ENCODE peak calls at places on chromosomes 16 and 17, in ten cellular contexts. D is lower lobe of right lung; G is HEK293T; E is anterior cingulate cortex; H is naive thymus-derived CD4-positive, alpha-beta T cell; X is activated T-helper 1 cell treated with anti-CD3 and anti-CD28 coated beads, Interleukin-2, amount 50 U/mL, for 16 hours; B is AG04450; S is activated T-cell treated with anti-CD3 and anti-CD28 coated beads for 24 hours; N is CD4-positive, alpha-beta T cell; Q is NCI-H1436. U is an unnamed sample.
A peak's percentile ranks its signal among the peaks of the same experiment; 100 is the strongest.

GRCh38 chr16:22293137-22294106 is 3.8 kb upstream of the POLR3E start:
- DNase-seq in D (no peak), G (no peak), E (no peak), H (no peak), X (no peak), B (no peak), S (no peak), N (no peak), Q (no peak), U (no peak)

GRCh38 chr17:47604268-47604927 is 45.3 kb upstream of the KPNB1 start:
- DNase-seq in D (no peak), G (no peak), E (no peak), H (no peak), X (no peak), B (peak; percentile 41), S (no peak), N (no peak), Q (peak; percentile 93), U (peak; percentile 41)

GRCh38 chr16:4344659-4345438 is 6.3 kb downstream of the PAM16 start:
- DNase-seq in D (no peak), G (no peak), E (peak; percentile 72), H (no peak), X (no peak), B (no peak), S (no peak), N (no peak), Q (peak; percentile 55), U (no peak)

GRCh38 chr17:75020331-75021110 is 8.1 kb downstream of the MRPL58 start:
- DNase-seq in D (no peak), G (no peak), E (no peak), H (no peak), X (no peak), B (no peak), S (no peak), N (no peak), Q (no peak), U (no peak)

GRCh38 chr16:67301080-67301757 is 21.9 kb downstream of the PLEKHG4 start:
- DNase-seq in D (no peak), G (no peak), E (no peak), H (no peak), X (no peak), B (no peak), S (no peak), N (no peak), Q (no peak), U (no peak)

GRCh38 chr17:55056530-55056929 is 88.0 kb downstream of the STXBP4 start:
- DNase-seq in D (no peak), G (no peak), E (no peak), H (no peak), X (no peak), B (no peak), S (no peak), N (no peak), Q (no peak), U (no peak)

GRCh38 chr16:84795338-84796053 is 24.3 kb upstream of the CRISPLD2 start:
- DNase-seq in D (no peak), G (no peak), E (no peak), H (no peak), X (no peak), B (peak; percentile 96), S (no peak), N (no peak), Q (no peak), U (no peak)

GRCh38 chr17:77163001-77163400 is 22.2 kb downstream of the SEC14L1 start:
- DNase-seq in D (no peak), G (no peak), E (no peak), H (no peak), X (no peak), B (no peak), S (no peak), N (no peak), Q (no peak), U (no peak)

GRCh38 chr17:74217036-74217725 is 3.8 kb downstream of the TTYH2 start:
- DNase-seq in D (no peak), G (no peak), E (no peak), H (no peak), X (no peak), B (no peak), S (no peak), N (no peak), Q (no peak), U (no peak)

GRCh38 chr17:34511265-34511664 is 68.1 kb upstream of the TMEM132E start:
- DNase-seq in D (no peak), G (no peak), E (no peak), H (no peak), X (no peak), B (no peak), S (no peak), N (no peak), Q (no peak), U (no peak)

GRCh38 chr17:83128306-83129240 is 49.2 kb downstream of the METRNL start:
- DNase-seq in D (peak; percentile 27), G (no peak), E (no peak), H (no peak), X (no peak), B (no peak), S (no peak), N (no peak), Q (no peak), U (no peak)

GRCh38 chr17:80261159-80261894 is 675 bp downstream of the RNF213 start:
- DNase-seq in D (peak; percentile 71), G (peak; percentile 32), E (no peak), H (peak; percentile 83), X (peak; percentile 44), B (no peak), S (peak; percentile 54), N (peak; percentile 75), Q (peak; percentile 56), U (peak; percentile 50)

GRCh38 chr17:61875804-61876203 is 12.5 kb upstream of the BRIP1 start:
- DNase-seq in D (no peak), G (no peak), E (no peak), H (no peak), X (no peak), B (no peak), S (no peak), N (no peak), Q (no peak), U (no peak)

GRCh38 chr17:45227101-45227591 is 5.5 kb downstream of the FMNL1 start:
- DNase-seq in D (no peak), G (no peak), E (no peak), H (no peak), X (no peak), B (no peak), S (no peak), N (no peak), Q (no peak), U (no peak)

GRCh38 chr16:51401673-51402072 is 250.6 kb upstream of the SALL1 start:
- DNase-seq in D (no peak), G (no peak), E (no peak), H (no peak), X (no peak), B (no peak), S (no peak), N (no peak), Q (no peak), U (no peak)

GRCh38 chr17:40884708-40885512 is at the start of gene KRT20:
- DNase-seq in D (no peak), G (no peak), E (no peak), H (no peak), X (no peak), B (no peak), S (no peak), N (no peak), Q (no peak), U (peak; percentile 64)

U was measured in Karpas-422.